ENCODE peak calls at places on chromosomes 4 and X, in seven cellular contexts. One of them, this sample, is unnamed.

GRCh38 chrX:77743720-77744119 is 42.3 kb downstream of the ATRX start:
- DNase-seq in stimulated activated CD4-positive, alpha-beta T cell treated with anti-CD3 and anti-CD28 coated beads, TNF-alpha, amount 100 ng/mL, for 24 hours: no peak
- DNase-seq in NCI-H146: no peak
- DNase-seq in neural crest cell: no peak
- DNase-seq in CD4-positive, CD25-positive, alpha-beta regulatory T cell: no peak
- DNase-seq in ELF-1: peak
- DNase-seq in DMS153: no peak
- DNase-seq in this sample: no peak

GRCh38 chr4:99404595-99405287 is 30.4 kb downstream of the ADH7 start:
- DNase-seq in stimulated activated CD4-positive, alpha-beta T cell treated with anti-CD3 and anti-CD28 coated beads, TNF-alpha, amount 100 ng/mL, for 24 hours: no peak
- DNase-seq in NCI-H146: no peak
- DNase-seq in neural crest cell: no peak
- DNase-seq in CD4-positive, CD25-positive, alpha-beta regulatory T cell: no peak
- DNase-seq in ELF-1: no peak
- DNase-seq in DMS153: no peak
- DNase-seq in this sample: no peak

GRCh38 chr4:151340751-151341385 is 15.5 kb upstream of the SH3D19 start:
- DNase-seq in stimulated activated CD4-positive, alpha-beta T cell treated with anti-CD3 and anti-CD28 coated beads, TNF-alpha, amount 100 ng/mL, for 24 hours: no peak
- DNase-seq in NCI-H146: no peak
- DNase-seq in neural crest cell: no peak
- DNase-seq in CD4-positive, CD25-positive, alpha-beta regulatory T cell: no peak
- DNase-seq in ELF-1: no peak
- DNase-seq in DMS153: no peak
- DNase-seq in this sample: no peak

GRCh38 chrX:31038585-31039326 is 33.1 kb downstream of the FTHL17 start:
- DNase-seq in stimulated activated CD4-positive, alpha-beta T cell treated with anti-CD3 and anti-CD28 coated beads, TNF-alpha, amount 100 ng/mL, for 24 hours: no peak
- DNase-seq in NCI-H146: no peak
- DNase-seq in neural crest cell: peak
- DNase-seq in CD4-positive, CD25-positive, alpha-beta regulatory T cell: peak
- DNase-seq in ELF-1: peak
- DNase-seq in DMS153: no peak
- DNase-seq in this sample: peak

GRCh38 chr4:149465941-149466340 is 349.7 kb downstream of the IQCM start:
- DNase-seq in stimulated activated CD4-positive, alpha-beta T cell treated with anti-CD3 and anti-CD28 coated beads, TNF-alpha, amount 100 ng/mL, for 24 hours: no peak
- DNase-seq in NCI-H146: no peak
- DNase-seq in neural crest cell: no peak
- DNase-seq in CD4-positive, CD25-positive, alpha-beta regulatory T cell: no peak
- DNase-seq in ELF-1: no peak
- DNase-seq in DMS153: no peak
- DNase-seq in this sample: no peak

GRCh38 chr4:42914937-42915336 is 22.4 kb downstream of the GRXCR1 start:
- DNase-seq in stimulated activated CD4-positive, alpha-beta T cell treated with anti-CD3 and anti-CD28 coated beads, TNF-alpha, amount 100 ng/mL, for 24 hours: no peak
- DNase-seq in NCI-H146: no peak
- DNase-seq in neural crest cell: no peak
- DNase-seq in CD4-positive, CD25-positive, alpha-beta regulatory T cell: no peak
- DNase-seq in ELF-1: no peak
- DNase-seq in DMS153: no peak
- DNase-seq in this sample: no peak

GRCh38 chr4:68038272-68038671 is 75.0 kb upstream of the TMPRSS11A start:
- DNase-seq in stimulated activated CD4-positive, alpha-beta T cell treated with anti-CD3 and anti-CD28 coated beads, TNF-alpha, amount 100 ng/mL, for 24 hours: no peak
- DNase-seq in NCI-H146: no peak
- DNase-seq in neural crest cell: no peak
- DNase-seq in CD4-positive, CD25-positive, alpha-beta regulatory T cell: no peak
- DNase-seq in ELF-1: no peak
- DNase-seq in DMS153: no peak
- DNase-seq in this sample: no peak

GRCh38 chr4:67918428-67918827 is 34.6 kb upstream of the TMPRSS11D start:
- DNase-seq in stimulated activated CD4-positive, alpha-beta T cell treated with anti-CD3 and anti-CD28 coated beads, TNF-alpha, amount 100 ng/mL, for 24 hours: no peak
- DNase-seq in NCI-H146: peak
- DNase-seq in neural crest cell: no peak
- DNase-seq in CD4-positive, CD25-positive, alpha-beta regulatory T cell: no peak
- DNase-seq in ELF-1: no peak
- DNase-seq in DMS153: no peak
- DNase-seq in this sample: no peak

GRCh38 chr4:170007113-170007512 is 19.1 kb downstream of the MFAP3L start:
- DNase-seq in stimulated activated CD4-positive, alpha-beta T cell treated with anti-CD3 and anti-CD28 coated beads, TNF-alpha, amount 100 ng/mL, for 24 hours: no peak
- DNase-seq in NCI-H146: no peak
- DNase-seq in neural crest cell: no peak
- DNase-seq in CD4-positive, CD25-positive, alpha-beta regulatory T cell: no peak
- DNase-seq in ELF-1: no peak
- DNase-seq in DMS153: no peak
- DNase-seq in this sample: no peak

GRCh38 chr4:44674471-44674870 is 3.7 kb upstream of the GUF1 start:
- DNase-seq in stimulated activated CD4-positive, alpha-beta T cell treated with anti-CD3 and anti-CD28 coated beads, TNF-alpha, amount 100 ng/mL, for 24 hours: no peak
- DNase-seq in NCI-H146: no peak
- DNase-seq in neural crest cell: no peak
- DNase-seq in CD4-positive, CD25-positive, alpha-beta regulatory T cell: no peak
- DNase-seq in ELF-1: no peak
- DNase-seq in DMS153: no peak
- DNase-seq in this sample: no peak

GRCh38 chrX:38882894-38883620 is 81.8 kb downstream of the MID1IP1 start:
- DNase-seq in stimulated activated CD4-positive, alpha-beta T cell treated with anti-CD3 and anti-CD28 coated beads, TNF-alpha, amount 100 ng/mL, for 24 hours: no peak
- DNase-seq in NCI-H146: no peak
- DNase-seq in neural crest cell: no peak
- DNase-seq in CD4-positive, CD25-positive, alpha-beta regulatory T cell: no peak
- DNase-seq in ELF-1: no peak
- DNase-seq in DMS153: no peak
- DNase-seq in this sample: no peak

GRCh38 chrX:153969904-153970397 is 1.7 kb downstream of the HCFC1 start:
- DNase-seq in stimulated activated CD4-positive, alpha-beta T cell treated with anti-CD3 and anti-CD28 coated beads, TNF-alpha, amount 100 ng/mL, for 24 hours: no peak
- DNase-seq in NCI-H146: no peak
- DNase-seq in neural crest cell: no peak
- DNase-seq in CD4-positive, CD25-positive, alpha-beta regulatory T cell: no peak
- DNase-seq in ELF-1: peak
- DNase-seq in DMS153: peak
- DNase-seq in this sample: no peak

GRCh38 chrX:111164728-111165127 is 68.7 kb downstream of the PAK3 start:
- DNase-seq in stimulated activated CD4-positive, alpha-beta T cell treated with anti-CD3 and anti-CD28 coated beads, TNF-alpha, amount 100 ng/mL, for 24 hours: no peak
- DNase-seq in NCI-H146: no peak
- DNase-seq in neural crest cell: no peak
- DNase-seq in CD4-positive, CD25-positive, alpha-beta regulatory T cell: no peak
- DNase-seq in ELF-1: no peak
- DNase-seq in DMS153: no peak
- DNase-seq in this sample: no peak

GRCh38 chrX:69493193-69493592 is 10.9 kb upstream of the NALF2 start:
- DNase-seq in stimulated activated CD4-positive, alpha-beta T cell treated with anti-CD3 and anti-CD28 coated beads, TNF-alpha, amount 100 ng/mL, for 24 hours: no peak
- DNase-seq in NCI-H146: peak
- DNase-seq in neural crest cell: peak
- DNase-seq in CD4-positive, CD25-positive, alpha-beta regulatory T cell: no peak
- DNase-seq in ELF-1: peak
- DNase-seq in DMS153: no peak
- DNase-seq in this sample: no peak

GRCh38 chr4:73447701-73448100 is 11.7 kb downstream of the AFP start:
- DNase-seq in stimulated activated CD4-positive, alpha-beta T cell treated with anti-CD3 and anti-CD28 coated beads, TNF-alpha, amount 100 ng/mL, for 24 hours: no peak
- DNase-seq in NCI-H146: no peak
- DNase-seq in neural crest cell: no peak
- DNase-seq in CD4-positive, CD25-positive, alpha-beta regulatory T cell: no peak
- DNase-seq in ELF-1: no peak
- DNase-seq in DMS153: no peak
- DNase-seq in this sample: no peak

GRCh38 chr4:75995727-75996126 is 5.0 kb upstream of the SDAD1 start:
- DNase-seq in stimulated activated CD4-positive, alpha-beta T cell treated with anti-CD3 and anti-CD28 coated beads, TNF-alpha, amount 100 ng/mL, for 24 hours: no peak
- DNase-seq in NCI-H146: peak
- DNase-seq in neural crest cell: no peak
- DNase-seq in CD4-positive, CD25-positive, alpha-beta regulatory T cell: peak
- DNase-seq in ELF-1: peak
- DNase-seq in DMS153: peak
- DNase-seq in this sample: no peak

GRCh38 chr4:184792334-184792733 is 33.4 kb downstream of the ACSL1 start:
- DNase-seq in stimulated activated CD4-positive, alpha-beta T cell treated with anti-CD3 and anti-CD28 coated beads, TNF-alpha, amount 100 ng/mL, for 24 hours: no peak
- DNase-seq in NCI-H146: no peak
- DNase-seq in neural crest cell: no peak
- DNase-seq in CD4-positive, CD25-positive, alpha-beta regulatory T cell: no peak
- DNase-seq in ELF-1: no peak
- DNase-seq in DMS153: no peak
- DNase-seq in this sample: no peak

GRCh38 chr4:84279678-84280077 is 219.4 kb downstream of the NKX6-1 start:
- DNase-seq in stimulated activated CD4-positive, alpha-beta T cell treated with anti-CD3 and anti-CD28 coated beads, TNF-alpha, amount 100 ng/mL, for 24 hours: no peak
- DNase-seq in NCI-H146: no peak
- DNase-seq in neural crest cell: no peak
- DNase-seq in CD4-positive, CD25-positive, alpha-beta regulatory T cell: no peak
- DNase-seq in ELF-1: no peak
- DNase-seq in DMS153: no peak
- DNase-seq in this sample: no peak

GRCh38 chr4:103091601-103092223 is 7.9 kb downstream of the BDH2 start:
- DNase-seq in stimulated activated CD4-positive, alpha-beta T cell treated with anti-CD3 and anti-CD28 coated beads, TNF-alpha, amount 100 ng/mL, for 24 hours: no peak
- DNase-seq in NCI-H146: peak
- DNase-seq in neural crest cell: peak
- DNase-seq in CD4-positive, CD25-positive, alpha-beta regulatory T cell: peak
- DNase-seq in ELF-1: peak
- DNase-seq in DMS153: peak
- DNase-seq in this sample: peak

GRCh38 chr4:175891863-175892262 is 79.8 kb upstream of the GPM6A start:
- DNase-seq in stimulated activated CD4-positive, alpha-beta T cell treated with anti-CD3 and anti-CD28 coated beads, TNF-alpha, amount 100 ng/mL, for 24 hours: no peak
- DNase-seq in NCI-H146: no peak
- DNase-seq in neural crest cell: no peak
- DNase-seq in CD4-positive, CD25-positive, alpha-beta regulatory T cell: no peak
- DNase-seq in ELF-1: no peak
- DNase-seq in DMS153: peak
- DNase-seq in this sample: peak

GRCh38 chr4:182206916-182207315 is 36.3 kb upstream of the TENM3 start:
- DNase-seq in stimulated activated CD4-positive, alpha-beta T cell treated with anti-CD3 and anti-CD28 coated beads, TNF-alpha, amount 100 ng/mL, for 24 hours: no peak
- DNase-seq in NCI-H146: peak
- DNase-seq in neural crest cell: no peak
- DNase-seq in CD4-positive, CD25-positive, alpha-beta regulatory T cell: no peak
- DNase-seq in ELF-1: no peak
- DNase-seq in DMS153: no peak
- DNase-seq in this sample: no peak

GRCh38 chrX:106684207-106684606 is 42.3 kb upstream of the RNF128 start:
- DNase-seq in stimulated activated CD4-positive, alpha-beta T cell treated with anti-CD3 and anti-CD28 coated beads, TNF-alpha, amount 100 ng/mL, for 24 hours: no peak
- DNase-seq in NCI-H146: no peak
- DNase-seq in neural crest cell: no peak
- DNase-seq in CD4-positive, CD25-positive, alpha-beta regulatory T cell: no peak
- DNase-seq in ELF-1: no peak
- DNase-seq in DMS153: no peak
- DNase-seq in this sample: no peak

GRCh38 chr4:142414336-142414945 is 431.7 kb downstream of the INPP4B start:
- DNase-seq in stimulated activated CD4-positive, alpha-beta T cell treated with anti-CD3 and anti-CD28 coated beads, TNF-alpha, amount 100 ng/mL, for 24 hours: no peak
- DNase-seq in NCI-H146: no peak
- DNase-seq in neural crest cell: no peak
- DNase-seq in CD4-positive, CD25-positive, alpha-beta regulatory T cell: no peak
- DNase-seq in ELF-1: no peak
- DNase-seq in DMS153: no peak
- DNase-seq in this sample: no peak

GRCh38 chrX:25206761-25207160 is 191.0 kb upstream of the ARX start:
- DNase-seq in stimulated activated CD4-positive, alpha-beta T cell treated with anti-CD3 and anti-CD28 coated beads, TNF-alpha, amount 100 ng/mL, for 24 hours: no peak
- DNase-seq in NCI-H146: no peak
- DNase-seq in neural crest cell: no peak
- DNase-seq in CD4-positive, CD25-positive, alpha-beta regulatory T cell: no peak
- DNase-seq in ELF-1: no peak
- DNase-seq in DMS153: no peak
- DNase-seq in this sample: no peak

GRCh38 chr4:78119698-78120097 is 62.6 kb downstream of the FRAS1 start:
- DNase-seq in stimulated activated CD4-positive, alpha-beta T cell treated with anti-CD3 and anti-CD28 coated beads, TNF-alpha, amount 100 ng/mL, for 24 hours: no peak
- DNase-seq in NCI-H146: no peak
- DNase-seq in neural crest cell: no peak
- DNase-seq in CD4-positive, CD25-positive, alpha-beta regulatory T cell: no peak
- DNase-seq in ELF-1: no peak
- DNase-seq in DMS153: no peak
- DNase-seq in this sample: no peak

GRCh38 chr4:94375364-94375763 is 32.7 kb upstream of the HPGDS start:
- DNase-seq in stimulated activated CD4-positive, alpha-beta T cell treated with anti-CD3 and anti-CD28 coated beads, TNF-alpha, amount 100 ng/mL, for 24 hours: no peak
- DNase-seq in NCI-H146: no peak
- DNase-seq in neural crest cell: no peak
- DNase-seq in CD4-positive, CD25-positive, alpha-beta regulatory T cell: no peak
- DNase-seq in ELF-1: peak
- DNase-seq in DMS153: no peak
- DNase-seq in this sample: no peak

This sample was measured in prostate gland.